ENCODE peak calls at places on chromosome 16, in seven cellular contexts. Q, O, Z, M, T, P and F are unnamed samples.

GRCh38 chr16:75225678-75226515 is 7.1 kb downstream of the CTRB1 start:
- DNase-seq in Q (no peak), O (no peak), Z (peak; percentile 93), M (no peak), T (no peak), P (no peak), F (no peak)

GRCh38 chr16:54647216-54647615 is 283.4 kb upstream of the IRX5 start:
- DNase-seq in Q (no peak), O (no peak), Z (no peak), M (no peak), T (no peak), P (no peak), F (no peak)

GRCh38 chr16:7161886-7162285 is 170.8 kb upstream of the RBFOX1 start:
- DNase-seq in Q (no peak), O (no peak), Z (no peak), M (no peak), T (no peak), P (no peak), F (no peak)

GRCh38 chr16:76396977-76397376 is 119.8 kb downstream of the CNTNAP4 start:
- DNase-seq in Q (no peak), O (no peak), Z (no peak), M (no peak), T (no peak), P (no peak), F (no peak)

GRCh38 chr16:48041861-48042435 is 113.8 kb downstream of the ABCC12 start:
- DNase-seq in Q (no peak), O (no peak), Z (no peak), M (no peak), T (peak; percentile 13), P (no peak), F (no peak)

GRCh38 chr16:7025616-7026190 is 306.9 kb upstream of the RBFOX1 start:
- DNase-seq in Q (peak; percentile 60), O (no peak), Z (peak; percentile 78), M (no peak), T (peak; percentile 76), P (no peak), F (no peak)

GRCh38 chr16:4498546-4499195 is 22.5 kb downstream of the HMOX2 start:
- DNase-seq in Q (no peak), O (no peak), Z (no peak), M (no peak), T (no peak), P (no peak), F (no peak)

GRCh38 chr16:58500329-58501241 is 642 bp downstream of the NDRG4 start:
- DNase-seq in Q (no peak), O (no peak), Z (peak; percentile 81), M (no peak), T (no peak), P (no peak), F (no peak)

GRCh38 chr16:83475108-83475507 is 332.7 kb upstream of the HSBP1 start:
- DNase-seq in Q (no peak), O (no peak), Z (no peak), M (no peak), T (peak; percentile 17), P (no peak), F (no peak)

GRCh38 chr16:54034684-54035083 is 251.9 kb downstream of the IRX3 start:
- DNase-seq in Q (no peak), O (no peak), Z (no peak), M (peak; percentile 15), T (no peak), P (peak; percentile 19), F (no peak)

GRCh38 chr16:21626659-21627277 is 25.6 kb downstream of the IGSF6 start:
- DNase-seq in Q (no peak), O (peak; percentile 42), Z (no peak), M (peak; percentile 82), T (no peak), P (peak; percentile 77), F (peak; percentile 93)

GRCh38 chr16:70634861-70635260 is 11.5 kb upstream of the IL34 start:
- DNase-seq in Q (no peak), O (no peak), Z (no peak), M (peak; percentile 58), T (no peak), P (peak; percentile 55), F (peak; percentile 7)

GRCh38 chr16:30186444-30186781 is 3.0 kb downstream of the CORO1A start:
- DNase-seq in Q (no peak), O (no peak), Z (no peak), M (no peak), T (no peak), P (no peak), F (no peak)

GRCh38 chr16:70746708-70747424 is 54.1 kb downstream of the VAC14 start:
- DNase-seq in Q (peak; percentile 79), O (peak; percentile 82), Z (no peak), M (peak; percentile 91), T (peak; percentile 88), P (peak; percentile 96), F (peak; percentile 70)

GRCh38 chr16:53081686-53082407 is 27.1 kb downstream of the CHD9 start:
- DNase-seq in Q (no peak), O (no peak), Z (no peak), M (no peak), T (no peak), P (no peak), F (no peak)

DNA sequence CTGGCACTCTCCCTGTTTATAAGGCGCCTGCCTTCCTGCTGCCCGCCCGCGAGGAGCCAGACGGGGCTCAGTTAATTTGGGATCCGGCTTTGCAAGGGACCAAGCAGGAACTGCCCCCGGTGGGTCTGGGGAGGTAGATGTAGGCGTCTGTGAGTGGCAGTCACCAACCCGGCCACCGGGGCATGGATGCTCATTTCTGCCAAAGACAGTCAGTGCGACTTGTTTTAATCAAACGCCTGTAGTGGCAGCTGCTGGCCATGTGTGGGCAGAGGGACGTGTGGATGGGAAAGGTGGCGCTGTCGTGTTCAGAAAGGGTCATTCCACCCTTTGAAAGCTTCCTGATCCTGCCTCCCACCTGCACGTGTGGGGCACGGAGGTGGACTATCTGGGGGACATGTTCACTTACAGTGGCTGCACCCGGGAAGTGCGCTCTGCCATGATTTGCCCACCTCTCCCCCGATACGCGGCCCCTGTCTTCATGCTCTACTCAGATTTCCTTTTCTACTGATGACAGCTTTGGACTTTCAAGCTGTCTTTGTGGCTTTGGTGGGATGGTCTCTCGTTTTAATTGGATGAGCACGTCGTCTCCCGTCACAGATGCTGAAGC is 60.3 kb upstream of the CIBAR2 start:
- DNase-seq in Q (no peak), O (no peak), Z (peak; percentile 86), M (no peak), T (peak; percentile 53), P (peak; percentile 49), F (no peak)
- H3K4me3 ChIP-seq in Q (peak overlapping the region; percentile 21), O (peak overlapping the region; percentile 84), Z (no peak overlapping the region), M (peak overlapping the region; percentile 23), T (peak overlapping the region; percentile 45), P (peak overlapping the region; percentile 59), F (peak overlapping the region; percentile 59)

GRCh38 chr16:56192971-56193936 is 2.0 kb downstream of the GNAO1 start:
- DNase-seq in Q (no peak), O (no peak), Z (no peak), M (no peak), T (no peak), P (no peak), F (no peak)

GRCh38 chr16:56192644-56192960 is 1.3 kb downstream of the GNAO1 start:
- DNase-seq in Q (no peak), O (no peak), Z (no peak), M (no peak), T (no peak), P (no peak), F (no peak)

GRCh38 chr16:56189990-56190902 is 1.0 kb upstream of the GNAO1 start:
- DNase-seq in Q (no peak), O (no peak), Z (peak; percentile 69), M (no peak), T (no peak), P (peak; percentile 5), F (no peak)

GRCh38 chr16:56191807-56192643 is 736 bp downstream of the GNAO1 start:
- DNase-seq in Q (no peak), O (no peak), Z (peak; percentile 65), M (no peak), T (no peak), P (no peak), F (no peak)

GRCh38 chr16:56190903-56191806 is at the start of gene GNAO1:
- DNase-seq in Q (peak; percentile 72), O (no peak), Z (peak; percentile 82), M (peak; percentile 72), T (peak; percentile 85), P (peak; percentile 58), F (peak; percentile 9)
- H3K4me3 ChIP-seq in Q (peak within 1 kb of the TSS; percentile 79), O (peak within 1 kb of the TSS; percentile 56), Z (peak within 1 kb of the TSS; percentile 12), M (peak within 1 kb of the TSS; percentile 54), T (peak within 1 kb of the TSS; percentile 44), P (peak within 1 kb of the TSS; percentile 39), F (peak within 1 kb of the TSS; percentile 57)

GRCh38 chr16:56519459-56520250 is at the start of gene BBS2:
- DNase-seq in Q (peak; percentile 90), O (peak; percentile 51), Z (peak; percentile 98), M (peak; percentile 88), T (peak; percentile 92), P (peak; percentile 78), F (peak; percentile 33)

GRCh38 chr16:56515665-56516064 is 4.2 kb downstream of the BBS2 start:
- DNase-seq in Q (no peak), O (no peak), Z (no peak), M (no peak), T (no peak), P (no peak), F (no peak)

GRCh38 chr16:56518435-56518834 is 1.4 kb downstream of the BBS2 start:
- DNase-seq in Q (no peak), O (no peak), Z (no peak), M (no peak), T (no peak), P (no peak), F (no peak)

GRCh38 chr16:56517206-56517605 is 2.6 kb downstream of the BBS2 start:
- DNase-seq in Q (no peak), O (no peak), Z (no peak), M (no peak), T (no peak), P (no peak), F (no peak)

GRCh38 chr16:56520251-56520577 is 390 bp upstream of the BBS2 start:
- DNase-seq in Q (no peak), O (no peak), Z (no peak), M (no peak), T (no peak), P (no peak), F (no peak)
- H3K4me3 ChIP-seq in Q (peak overlapping the region; percentile 71), O (peak overlapping the region; percentile 91), Z (peak overlapping the region; percentile 95), M (peak overlapping the region; percentile 98), T (peak overlapping the region; percentile 91), P (peak overlapping the region; percentile 76), F (peak overlapping the region; percentile 67)

DNA sequence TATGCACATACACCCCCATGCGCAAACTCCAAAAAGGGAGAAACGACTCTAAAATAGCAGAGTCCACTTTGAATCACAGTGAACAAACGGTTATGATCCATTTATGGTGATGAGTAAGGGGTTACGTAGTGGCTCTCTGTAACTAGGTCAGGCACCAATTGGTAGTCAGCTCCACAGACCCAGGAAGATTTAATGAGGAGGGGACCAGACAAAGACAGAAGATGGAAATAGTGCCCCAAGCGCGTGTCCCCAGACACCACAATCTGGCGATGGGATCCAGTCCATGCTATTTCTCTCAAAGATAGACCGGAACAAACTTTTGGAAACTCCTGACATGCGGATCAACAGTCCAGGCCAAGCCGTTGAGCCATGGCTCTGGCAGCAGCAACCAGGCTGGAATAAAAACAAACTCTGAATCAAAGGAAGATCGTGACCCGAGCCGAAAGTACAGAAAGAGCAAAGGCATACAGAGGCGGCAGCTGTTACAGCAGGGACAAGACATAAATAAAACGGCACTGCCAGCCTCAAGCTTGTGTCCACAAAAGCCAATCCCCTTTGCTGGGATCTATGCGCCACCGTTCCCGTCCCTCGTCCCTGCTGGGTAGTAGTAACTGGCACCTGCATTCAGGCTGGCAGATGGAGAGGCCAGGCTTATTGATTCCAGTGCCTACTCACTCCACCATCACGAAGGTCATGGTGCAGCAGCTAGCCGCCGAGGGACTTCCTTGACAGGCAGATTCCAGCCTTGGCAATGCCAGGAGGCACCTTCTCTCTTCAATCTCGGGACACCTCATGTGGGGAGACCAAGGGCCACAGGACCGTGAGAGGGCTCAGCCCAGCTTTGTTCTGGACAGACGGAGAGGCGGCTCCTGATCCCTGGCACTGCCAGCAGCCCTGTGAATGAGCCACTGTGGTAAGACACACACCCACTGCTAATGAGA is 50.2 kb downstream of the CDH11 start:
- DNase-seq in Q (peak; percentile 21), O (no peak), Z (no peak), M (peak; percentile 42), T (no peak), P (peak; percentile 73), F (peak; percentile 22)
- H3K4me3 ChIP-seq in Q (no peak overlapping the region), O (peak overlapping the region; percentile 25), Z (no peak overlapping the region), M (no peak overlapping the region), T (no peak overlapping the region), P (peak overlapping the region; percentile 19), F (no peak overlapping the region)